ENCODE peak calls at places on chromosomes 13 and 19, in five cellular contexts. M, N, P, F and Q are unnamed samples.

GRCh38 chr13:48116808-48117207 is 21.9 kb upstream of the MED4 start:
- DNase-seq in M (no peak), N (no peak), P (no peak), F (no peak), Q (no peak)

GRCh38 chr19:33476151-33476707 is 45.4 kb downstream of the PEPD start:
- DNase-seq in M (no peak), N (no peak), P (no peak), F (no peak), Q (no peak)

GRCh38 chr19:55279376-55279772 is 536 bp downstream of the HSPBP1 start:
- DNase-seq in M (no peak), N (no peak), P (no peak), F (no peak), Q (no peak)

GRCh38 chr19:56994251-56995017 is 125.4 kb upstream of the USP29 start:
- DNase-seq in M (no peak), N (no peak), P (no peak), F (no peak), Q (no peak)

GRCh38 chr13:31909889-31910551 is 121.6 kb upstream of the FRY start:
- DNase-seq in M (no peak), N (peak), P (peak), F (peak), Q (peak)

GRCh38 chr19:58498316-58499020 is 13.3 kb downstream of the SLC27A5 start:
- DNase-seq in M (peak), N (peak), P (no peak), F (no peak), Q (no peak)

GRCh38 chr13:74573654-74574053 is 439.4 kb upstream of the KLF12 start:
- DNase-seq in M (no peak), N (peak), P (no peak), F (no peak), Q (no peak)

GRCh38 chr13:27455331-27455855 is 5.0 kb upstream of the MTIF3 start:
- DNase-seq in M (no peak), N (no peak), P (no peak), F (no peak), Q (no peak)

GRCh38 chr19:6478815-6479214 is 2.8 kb downstream of the DENND1C start:
- DNase-seq in M (no peak), N (no peak), P (no peak), F (no peak), Q (no peak)

GRCh38 chr13:102028846-102029245 is 373.0 kb downstream of the FGF14 start:
- DNase-seq in M (no peak), N (no peak), P (no peak), F (no peak), Q (no peak)

GRCh38 chr13:50374517-50374916 is 359.3 kb downstream of the KCNRG start:
- DNase-seq in M (no peak), N (no peak), P (no peak), F (no peak), Q (no peak)

GRCh38 chr19:43672061-43672679 is 2.2 kb upstream of the PLAUR start:
- DNase-seq in M (no peak), N (no peak), P (no peak), F (no peak), Q (no peak)

GRCh38 chr13:21670006-21670882 is 629 bp upstream of the FGF9 start:
- DNase-seq in M (no peak), N (peak), P (peak), F (peak), Q (peak)

GRCh38 chr13:98941118-98941517 is 36.7 kb downstream of the DOCK9 start:
- DNase-seq in M (no peak), N (no peak), P (no peak), F (no peak), Q (no peak)

GRCh38 chr19:29326351-29326750 is 113.4 kb upstream of the UQCRFS1 start:
- DNase-seq in M (no peak), N (no peak), P (no peak), F (no peak), Q (no peak)

GRCh38 chr19:7575426-7576040 is 20.1 kb upstream of the CAMSAP3 start:
- DNase-seq in M (no peak), N (peak), P (no peak), F (no peak), Q (no peak)

GRCh38 chr13:48210178-48210577 is 22.8 kb upstream of the ITM2B start:
- DNase-seq in M (no peak), N (no peak), P (peak), F (no peak), Q (no peak)

GRCh38 chr19:48487944-48488343 is 18.8 kb downstream of the CYTH2 start:
- DNase-seq in M (no peak), N (no peak), P (peak), F (peak), Q (peak)

GRCh38 chr13:81377926-81378325 is 1037.0 kb upstream of the SPRY2 start:
- DNase-seq in M (no peak), N (no peak), P (no peak), F (no peak), Q (no peak)

GRCh38 chr13:76879211-76879875 is 6.9 kb downstream of the KCTD12 start:
- DNase-seq in M (no peak), N (no peak), P (no peak), F (peak), Q (peak)

GRCh38 chr13:97125051-97125809 is 96.9 kb upstream of the MBNL2 start:
- DNase-seq in M (peak), N (no peak), P (no peak), F (no peak), Q (no peak)

GRCh38 chr19:33621811-33622504 is at the start of gene CHST8:
- DNase-seq in M (no peak), N (peak), P (no peak), F (peak), Q (peak)

GRCh38 chr13:59340151-59340550 is 823.6 kb downstream of the DIAPH3 start:
- DNase-seq in M (no peak), N (no peak), P (no peak), F (no peak), Q (no peak)

GRCh38 chr13:59343132-59343531 is 820.6 kb downstream of the DIAPH3 start:
- DNase-seq in M (no peak), N (no peak), P (no peak), F (no peak), Q (no peak)

GRCh38 chr13:59343993-59344780 is 819.5 kb downstream of the DIAPH3 start:
- DNase-seq in M (no peak), N (no peak), P (no peak), F (no peak), Q (no peak)

GRCh38 chr13:59340581-59340980 is 823.1 kb downstream of the DIAPH3 start:
- DNase-seq in M (no peak), N (no peak), P (no peak), F (no peak), Q (no peak)

DNA sequence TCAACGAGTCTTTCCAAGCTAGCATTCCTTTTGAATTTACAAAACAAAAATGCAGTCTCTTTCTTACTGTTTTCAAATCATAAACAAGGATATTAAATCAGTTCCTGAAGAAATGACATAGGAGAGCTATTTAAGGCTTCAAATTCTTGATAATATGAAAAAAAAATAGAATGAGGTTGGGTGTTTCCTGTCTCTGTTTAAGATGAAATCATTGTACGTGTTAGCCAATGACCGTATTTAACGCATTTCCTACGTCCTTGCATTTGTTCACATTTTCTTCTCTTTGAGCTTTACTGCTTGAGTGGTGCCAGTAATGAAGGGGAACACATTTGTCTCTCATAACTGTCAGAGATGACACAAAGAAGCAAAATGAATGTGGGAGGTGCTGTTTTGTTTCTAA is 821.3 kb downstream of the DIAPH3 start:
- DNase-seq in M (no peak), N (no peak), P (no peak), F (no peak), Q (no peak)
- TF ChIP-seq EP300 in M (no peak), N (no peak), P (no peak), F (no peak), Q (no peak)

GRCh38 chr19:37014456-37014855 is 63.8 kb upstream of the ZNF420 start:
- DNase-seq in M (no peak), N (no peak), P (no peak), F (no peak), Q (no peak)
- TF ChIP-seq EP300 in M (no peak), N (no peak), P (no peak), F (no peak), Q (no peak)

GRCh38 chr19:40798997-40799557 is at the start of gene EGLN2:
- DNase-seq in M (no peak), N (peak), P (no peak), F (no peak), Q (no peak)

GRCh38 chr19:40799558-40800338 is 757 bp downstream of the EGLN2 start:
- DNase-seq in M (no peak), N (no peak), P (no peak), F (peak), Q (no peak)

GRCh38 chr19:40797963-40798222 is 1.1 kb upstream of the EGLN2 start:
- DNase-seq in M (no peak), N (no peak), P (no peak), F (no peak), Q (no peak)

GRCh38 chr19:40797166-40797962 is 1.6 kb upstream of the EGLN2 start:
- DNase-seq in M (no peak), N (no peak), P (no peak), F (no peak), Q (no peak)

DNA sequence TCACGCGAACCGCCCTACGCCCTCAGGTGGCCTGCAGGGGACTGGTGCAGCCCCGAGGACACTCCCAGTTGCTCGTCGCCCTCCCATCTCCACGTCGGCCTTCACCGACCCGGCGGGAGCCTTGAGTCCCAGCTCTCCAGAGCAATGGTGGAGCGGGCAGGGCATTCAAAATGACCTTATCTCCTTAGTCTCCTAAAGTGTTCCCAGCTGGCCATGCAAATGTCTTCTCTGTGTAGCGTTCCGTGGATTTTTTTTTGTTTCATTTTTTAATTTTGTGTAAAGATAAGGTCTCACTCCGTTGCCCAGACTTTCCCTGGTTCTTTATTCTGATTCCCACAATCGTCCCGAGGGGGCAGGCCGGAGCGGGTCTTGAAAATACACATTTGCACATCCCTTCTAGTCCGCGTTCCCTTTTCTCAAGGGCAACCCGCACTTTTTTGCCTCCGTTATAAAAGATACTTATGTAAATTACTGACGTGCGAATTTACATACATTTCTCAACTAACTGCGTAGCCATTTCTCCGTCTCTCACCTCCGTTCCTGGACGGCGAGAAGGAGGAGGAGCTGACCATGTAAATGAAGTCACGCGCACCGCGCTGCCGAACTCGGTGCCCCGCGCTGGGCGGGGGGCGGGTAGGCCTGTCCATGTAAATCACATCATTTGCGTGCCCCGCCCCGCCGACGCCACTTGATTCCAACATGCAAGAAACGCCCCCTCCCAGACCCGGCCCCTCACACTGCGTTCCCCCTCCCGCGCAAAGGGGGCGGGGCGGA is 581 bp upstream of the EGLN2 start:
- DNase-seq in M (peak), N (peak), P (peak), F (peak), Q (peak)
- TF ChIP-seq EP300 in M (peak), N (peak), P (no peak), F (no peak), Q (no peak)

DNA sequence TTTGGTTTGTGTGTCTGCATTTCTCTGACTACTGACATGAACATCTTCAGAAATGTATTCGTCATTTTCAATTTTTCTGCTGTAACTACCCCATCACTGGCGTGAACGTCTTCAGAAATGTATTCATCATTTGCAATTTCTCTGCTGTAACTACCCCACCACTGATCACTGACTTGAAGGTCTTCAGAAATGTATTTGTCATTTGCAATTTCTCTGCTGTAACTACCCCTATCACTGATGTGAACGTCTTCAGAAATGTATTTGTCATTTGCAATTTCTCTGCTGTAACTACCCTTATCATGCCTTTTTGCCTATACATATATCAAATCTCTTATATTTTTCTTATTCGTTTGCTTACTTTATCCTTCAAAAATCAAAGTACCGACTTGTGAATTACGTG is 274.0 kb downstream of the EFNB2 start:
- DNase-seq in M (no peak), N (no peak), P (no peak), F (no peak), Q (no peak)
- TF ChIP-seq EP300 in M (no peak), N (no peak), P (no peak), F (no peak), Q (no peak)

GRCh38 chr19:17605117-17605516 is 49.7 kb downstream of the COLGALT1 start:
- DNase-seq in M (no peak), N (no peak), P (no peak), F (no peak), Q (no peak)

GRCh38 chr19:17601683-17602082 is 46.2 kb downstream of the COLGALT1 start:
- DNase-seq in M (no peak), N (no peak), P (no peak), F (no peak), Q (no peak)

GRCh38 chr19:17602872-17603552 is 47.6 kb downstream of the COLGALT1 start:
- DNase-seq in M (no peak), N (no peak), P (no peak), F (no peak), Q (no peak)

GRCh38 chr19:17604372-17605025 is 49.0 kb downstream of the COLGALT1 start:
- DNase-seq in M (no peak), N (no peak), P (no peak), F (no peak), Q (no peak)

GRCh38 chr19:17602217-17602616 is 46.8 kb downstream of the COLGALT1 start:
- DNase-seq in M (no peak), N (no peak), P (no peak), F (no peak), Q (no peak)
- TF ChIP-seq EP300 in M (no peak), N (no peak), P (no peak), F (no peak), Q (no peak)

GRCh38 chr19:14370169-14370998 is 10.9 kb upstream of the ADGRE5 start:
- DNase-seq in M (no peak), N (no peak), P (no peak), F (no peak), Q (no peak)

GRCh38 chr19:14371321-14371821 is 9.9 kb upstream of the ADGRE5 start:
- DNase-seq in M (no peak), N (no peak), P (no peak), F (no peak), Q (no peak)

GRCh38 chr19:14367016-14367415 is 14.2 kb upstream of the ADGRE5 start:
- DNase-seq in M (no peak), N (no peak), P (no peak), F (no peak), Q (no peak)

GRCh38 chr19:14368011-14368513 is 13.2 kb upstream of the ADGRE5 start:
- DNase-seq in M (no peak), N (no peak), P (no peak), F (no peak), Q (no peak)

DNA sequence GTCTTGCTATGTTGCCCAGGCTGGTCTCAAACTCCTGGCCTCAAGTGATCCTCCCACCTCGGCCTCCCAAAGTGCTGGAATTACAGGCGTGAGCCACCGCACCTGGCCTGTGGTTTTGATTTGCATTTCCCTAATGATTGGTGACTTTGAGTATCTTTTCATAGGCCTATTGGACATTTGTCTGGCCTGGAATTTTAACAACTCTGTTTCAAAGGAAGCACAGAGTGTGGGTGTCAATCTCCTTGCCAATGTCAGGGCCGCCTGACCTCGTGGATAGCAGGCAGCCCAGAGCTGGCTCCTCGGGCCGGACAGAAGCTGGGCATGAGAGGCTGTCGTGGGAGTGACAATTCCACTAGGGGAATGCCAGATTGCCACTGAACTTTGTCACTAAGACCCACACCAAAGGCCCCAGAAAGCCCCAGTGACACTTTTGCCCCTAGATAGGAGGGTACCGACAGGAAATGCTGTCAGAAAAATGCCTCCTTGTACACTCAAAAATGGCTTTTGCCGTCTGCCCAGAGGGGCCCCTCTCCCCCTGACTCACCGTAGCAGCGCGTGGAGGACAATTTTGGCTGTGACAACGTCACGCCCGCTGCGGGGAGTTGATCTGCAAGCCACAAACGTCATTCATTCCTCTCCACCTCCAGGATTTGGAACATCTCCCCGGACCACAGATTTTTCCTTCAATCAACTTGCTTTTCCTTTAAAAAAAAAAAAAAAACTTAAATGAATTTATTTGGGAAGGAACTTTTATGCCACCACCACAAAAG is 11.7 kb upstream of the ADGRE5 start:
- DNase-seq in M (no peak), N (no peak), P (no peak), F (no peak), Q (peak)
- TF ChIP-seq EP300 in M (no peak), N (no peak), P (no peak), F (no peak), Q (no peak)

GRCh38 chr19:46213156-46213555 is 16.4 kb upstream of the IGFL1 start:
- DNase-seq in M (no peak), N (no peak), P (no peak), F (no peak), Q (no peak)

GRCh38 chr19:46209051-46209450 is 20.5 kb upstream of the IGFL1 start:
- DNase-seq in M (no peak), N (no peak), P (no peak), F (no peak), Q (no peak)

GRCh38 chr19:46213806-46214205 is 15.7 kb upstream of the IGFL1 start:
- DNase-seq in M (no peak), N (no peak), P (no peak), F (no peak), Q (no peak)

GRCh38 chr19:46210634-46211033 is 18.9 kb upstream of the IGFL1 start:
- DNase-seq in M (no peak), N (no peak), P (no peak), F (no peak), Q (no peak)

DNA sequence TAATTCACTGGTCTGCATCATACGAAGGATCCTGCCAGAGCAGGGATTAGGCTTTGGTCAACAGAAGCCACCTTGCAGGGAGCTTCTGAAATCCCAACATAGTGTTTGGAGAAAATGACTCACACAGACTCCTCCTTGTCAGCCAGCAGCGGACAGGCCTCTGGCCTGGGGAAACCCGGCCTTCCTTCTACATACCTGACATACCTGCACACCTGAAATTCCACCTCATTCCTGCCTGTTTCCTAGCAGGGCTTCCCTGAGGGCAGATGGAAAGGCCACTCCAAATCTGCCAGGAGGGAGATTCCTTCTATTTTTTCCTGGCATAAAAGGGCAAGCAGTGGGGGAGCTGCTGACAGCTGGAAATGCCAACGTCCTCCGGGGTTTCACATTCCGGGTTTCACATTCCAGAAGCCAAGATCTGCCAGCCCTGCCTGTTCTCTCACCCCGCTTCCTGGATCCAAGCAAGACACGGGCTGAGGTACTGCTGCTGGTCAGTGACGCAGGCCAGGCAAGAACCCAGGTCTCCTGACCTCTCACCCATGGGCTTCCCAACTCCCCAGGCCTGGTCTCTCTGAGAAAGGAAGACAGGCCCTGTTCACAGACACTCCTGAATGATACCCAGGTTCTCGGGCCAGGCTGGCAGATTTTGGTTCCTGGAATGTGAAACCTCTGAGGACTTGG is 18.2 kb upstream of the IGFL1 start:
- DNase-seq in M (no peak), N (no peak), P (no peak), F (peak), Q (no peak)
- TF ChIP-seq EP300 in M (no peak), N (no peak), P (peak), F (no peak), Q (no peak)

DNA sequence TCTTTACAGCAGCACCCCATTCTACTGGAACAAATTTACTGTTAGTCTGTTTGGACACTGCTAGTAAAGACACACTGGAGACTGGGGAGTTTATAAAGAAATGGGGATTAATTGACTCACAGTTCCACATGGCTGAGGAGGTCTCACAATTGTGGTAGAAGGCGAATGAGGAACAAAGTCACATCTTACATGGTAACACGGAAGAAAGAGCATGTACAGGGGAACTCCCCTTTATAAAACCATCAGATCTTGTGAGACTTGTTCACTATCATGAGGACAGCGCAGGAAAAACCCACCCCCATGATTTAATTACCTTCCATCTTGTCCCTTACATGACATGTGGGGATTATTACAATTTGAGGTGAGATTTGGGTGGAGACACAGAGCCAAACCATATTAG is 1204.2 kb downstream of the SLITRK1 start:
- DNase-seq in M (no peak), N (no peak), P (no peak), F (no peak), Q (no peak)
- TF ChIP-seq EP300 in M (no peak), N (no peak), P (no peak), F (no peak), Q (no peak)

GRCh38 chr19:49590971-49591730 is at the start of gene PRR12:
- DNase-seq in M (no peak), N (peak), P (peak), F (peak), Q (peak)
- TF ChIP-seq EP300 in M (no peak), N (peak), P (no peak), F (no peak), Q (no peak)